ENCODE peak calls at places on chromosome X, in seven cellular contexts. One of them, this sample, is unnamed.

GRCh38 chrX:40012039-40012799 is 85.5 kb downstream of the BCOR start:
- DNase-seq in CD4-positive, CD25-positive, alpha-beta regulatory T cell: no peak
- DNase-seq in tibial artery: peak
- DNase-seq in Karpas-422: no peak
- DNase-seq in esophagus squamous epithelium: no peak
- DNase-seq in brain microvascular endothelial cell: peak
- DNase-seq in aorta: peak
- DNase-seq in this sample: peak

GRCh38 chrX:12440245-12440644 is 302.0 kb downstream of the FRMPD4 start:
- DNase-seq in brain microvascular endothelial cell: no peak
- DNase-seq in esophagus squamous epithelium: no peak
- DNase-seq in aorta: no peak
- DNase-seq in CD4-positive, CD25-positive, alpha-beta regulatory T cell: no peak
- DNase-seq in tibial artery: no peak
- DNase-seq in Karpas-422: no peak
- DNase-seq in this sample: no peak

GRCh38 chrX:110321670-110322069 is 3.8 kb upstream of the AMMECR1 start:
- DNase-seq in aorta: no peak
- DNase-seq in esophagus squamous epithelium: no peak
- DNase-seq in Karpas-422: no peak
- DNase-seq in brain microvascular endothelial cell: no peak
- DNase-seq in CD4-positive, CD25-positive, alpha-beta regulatory T cell: no peak
- DNase-seq in tibial artery: no peak
- DNase-seq in this sample: no peak

GRCh38 chrX:18984381-18985185 is 669 bp upstream of the PHKA2 start:
- DNase-seq in CD4-positive, CD25-positive, alpha-beta regulatory T cell: peak
- DNase-seq in aorta: peak
- DNase-seq in tibial artery: peak
- DNase-seq in Karpas-422: peak
- DNase-seq in esophagus squamous epithelium: peak
- DNase-seq in brain microvascular endothelial cell: peak
- DNase-seq in this sample: peak

GRCh38 chrX:115449742-115450141 is 111.2 kb upstream of the PLS3 start:
- DNase-seq in CD4-positive, CD25-positive, alpha-beta regulatory T cell: no peak
- DNase-seq in aorta: peak
- DNase-seq in Karpas-422: no peak
- DNase-seq in tibial artery: peak
- DNase-seq in esophagus squamous epithelium: no peak
- DNase-seq in brain microvascular endothelial cell: no peak
- DNase-seq in this sample: peak

GRCh38 chrX:74395556-74395955 is 25.7 kb upstream of the SLC16A2 start:
- DNase-seq in esophagus squamous epithelium: no peak
- DNase-seq in CD4-positive, CD25-positive, alpha-beta regulatory T cell: no peak
- DNase-seq in brain microvascular endothelial cell: no peak
- DNase-seq in tibial artery: no peak
- DNase-seq in Karpas-422: no peak
- DNase-seq in aorta: no peak
- DNase-seq in this sample: no peak

GRCh38 chrX:51766546-51766945 is 23.3 kb downstream of the GSPT2 start:
- DNase-seq in brain microvascular endothelial cell: no peak
- DNase-seq in Karpas-422: no peak
- DNase-seq in aorta: no peak
- DNase-seq in esophagus squamous epithelium: no peak
- DNase-seq in tibial artery: no peak
- DNase-seq in CD4-positive, CD25-positive, alpha-beta regulatory T cell: no peak
- DNase-seq in this sample: no peak

GRCh38 chrX:31223817-31224216 is 152.0 kb upstream of the FTHL17 start:
- DNase-seq in Karpas-422: no peak
- DNase-seq in brain microvascular endothelial cell: peak
- DNase-seq in tibial artery: no peak
- DNase-seq in CD4-positive, CD25-positive, alpha-beta regulatory T cell: no peak
- DNase-seq in esophagus squamous epithelium: no peak
- DNase-seq in aorta: no peak
- DNase-seq in this sample: peak

GRCh38 chrX:38563006-38563405 is 1.7 kb downstream of the TSPAN7 start:
- DNase-seq in brain microvascular endothelial cell: no peak
- DNase-seq in CD4-positive, CD25-positive, alpha-beta regulatory T cell: no peak
- DNase-seq in Karpas-422: no peak
- DNase-seq in esophagus squamous epithelium: no peak
- DNase-seq in tibial artery: no peak
- DNase-seq in aorta: no peak
- DNase-seq in this sample: no peak

GRCh38 chrX:38699116-38699515 is 102.1 kb upstream of the MID1IP1 start:
- DNase-seq in CD4-positive, CD25-positive, alpha-beta regulatory T cell: no peak
- DNase-seq in tibial artery: no peak
- DNase-seq in brain microvascular endothelial cell: no peak
- DNase-seq in Karpas-422: no peak
- DNase-seq in esophagus squamous epithelium: no peak
- DNase-seq in aorta: no peak
- DNase-seq in this sample: no peak

GRCh38 chrX:78886550-78886949 is 58.6 kb upstream of the P2RY10 start:
- DNase-seq in tibial artery: no peak
- DNase-seq in aorta: no peak
- DNase-seq in Karpas-422: peak
- DNase-seq in CD4-positive, CD25-positive, alpha-beta regulatory T cell: no peak
- DNase-seq in brain microvascular endothelial cell: no peak
- DNase-seq in esophagus squamous epithelium: no peak
- DNase-seq in this sample: peak

GRCh38 chrX:46588263-46588662 is 14.7 kb downstream of the CHST7 start:
- DNase-seq in brain microvascular endothelial cell: peak
- DNase-seq in Karpas-422: no peak
- DNase-seq in CD4-positive, CD25-positive, alpha-beta regulatory T cell: peak
- DNase-seq in tibial artery: peak
- DNase-seq in aorta: peak
- DNase-seq in esophagus squamous epithelium: no peak
- DNase-seq in this sample: peak

GRCh38 chrX:153499876-153500275 is 5.1 kb downstream of the BGN start:
- DNase-seq in esophagus squamous epithelium: no peak
- DNase-seq in Karpas-422: no peak
- DNase-seq in aorta: no peak
- DNase-seq in CD4-positive, CD25-positive, alpha-beta regulatory T cell: no peak
- DNase-seq in brain microvascular endothelial cell: no peak
- DNase-seq in tibial artery: peak
- DNase-seq in this sample: no peak

GRCh38 chrX:96987228-96987627 is 103.5 kb downstream of the RPA4 start:
- DNase-seq in tibial artery: no peak
- DNase-seq in aorta: no peak
- DNase-seq in brain microvascular endothelial cell: peak
- DNase-seq in CD4-positive, CD25-positive, alpha-beta regulatory T cell: no peak
- DNase-seq in Karpas-422: no peak
- DNase-seq in esophagus squamous epithelium: no peak
- DNase-seq in this sample: peak

GRCh38 chrX:148380107-148380506 is 120.3 kb upstream of the AFF2 start:
- DNase-seq in CD4-positive, CD25-positive, alpha-beta regulatory T cell: no peak
- DNase-seq in brain microvascular endothelial cell: no peak
- DNase-seq in tibial artery: no peak
- DNase-seq in esophagus squamous epithelium: no peak
- DNase-seq in Karpas-422: peak
- DNase-seq in aorta: no peak
- DNase-seq in this sample: no peak

GRCh38 chrX:149638860-149639259 is 7.3 kb upstream of the TMEM185A start:
- DNase-seq in esophagus squamous epithelium: no peak
- DNase-seq in aorta: no peak
- DNase-seq in brain microvascular endothelial cell: no peak
- DNase-seq in tibial artery: no peak
- DNase-seq in Karpas-422: no peak
- DNase-seq in CD4-positive, CD25-positive, alpha-beta regulatory T cell: no peak
- DNase-seq in this sample: peak

GRCh38 chrX:149641832-149642231 is 10.2 kb upstream of the TMEM185A start:
- DNase-seq in aorta: no peak
- DNase-seq in Karpas-422: no peak
- DNase-seq in tibial artery: no peak
- DNase-seq in brain microvascular endothelial cell: no peak
- DNase-seq in CD4-positive, CD25-positive, alpha-beta regulatory T cell: no peak
- DNase-seq in esophagus squamous epithelium: no peak
- DNase-seq in this sample: peak

GRCh38 chrX:149639568-149639967 is 8.0 kb upstream of the TMEM185A start:
- DNase-seq in CD4-positive, CD25-positive, alpha-beta regulatory T cell: no peak
- DNase-seq in esophagus squamous epithelium: no peak
- DNase-seq in brain microvascular endothelial cell: no peak
- DNase-seq in aorta: no peak
- DNase-seq in tibial artery: no peak
- DNase-seq in Karpas-422: no peak
- DNase-seq in this sample: no peak

GRCh38 chrX:149643496-149643895 is 11.9 kb upstream of the TMEM185A start:
- DNase-seq in esophagus squamous epithelium: no peak
- DNase-seq in brain microvascular endothelial cell: no peak
- DNase-seq in tibial artery: no peak
- DNase-seq in Karpas-422: no peak
- DNase-seq in aorta: no peak
- DNase-seq in CD4-positive, CD25-positive, alpha-beta regulatory T cell: no peak
- DNase-seq in this sample: no peak

DNA sequence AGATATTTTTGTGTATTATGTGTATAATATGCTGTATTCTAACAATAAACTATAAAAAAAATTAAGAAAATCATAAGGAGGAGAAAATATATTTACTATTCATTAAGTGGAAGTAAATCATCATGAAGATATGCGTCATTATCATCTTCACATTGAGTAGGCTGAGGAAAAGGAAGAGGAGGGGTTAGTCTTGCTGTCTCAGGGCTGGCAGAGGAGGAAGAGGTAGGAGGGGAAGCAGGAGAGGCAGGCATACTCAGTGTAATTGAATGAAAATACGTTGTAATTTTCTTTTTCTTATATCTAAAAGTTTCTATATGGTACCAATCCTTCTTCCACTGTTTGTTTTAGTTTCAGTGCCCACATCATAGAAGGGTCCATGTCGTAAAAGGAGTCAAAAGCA is 9.8 kb upstream of the TMEM185A start:
- DNase-seq in esophagus squamous epithelium: no peak
- DNase-seq in Karpas-422: no peak
- DNase-seq in aorta: no peak
- DNase-seq in tibial artery: no peak
- DNase-seq in CD4-positive, CD25-positive, alpha-beta regulatory T cell: no peak
- DNase-seq in brain microvascular endothelial cell: no peak
- DNase-seq in this sample: no peak
- H3K4me3 ChIP-seq in esophagus squamous epithelium: no peak
- H3K4me3 ChIP-seq in Karpas-422: no peak
- H3K4me3 ChIP-seq in aorta: no peak
- H3K4me3 ChIP-seq in tibial artery: no peak
- H3K4me3 ChIP-seq in CD4-positive, CD25-positive, alpha-beta regulatory T cell: no peak
- H3K4me3 ChIP-seq in brain microvascular endothelial cell: no peak
- H3K4me3 ChIP-seq in this sample: no peak

GRCh38 chrX:21947671-21948070 is 7.2 kb downstream of the SMS start:
- DNase-seq in brain microvascular endothelial cell: no peak
- DNase-seq in tibial artery: no peak
- DNase-seq in CD4-positive, CD25-positive, alpha-beta regulatory T cell: no peak
- DNase-seq in esophagus squamous epithelium: no peak
- DNase-seq in Karpas-422: no peak
- DNase-seq in aorta: no peak
- DNase-seq in this sample: no peak
- H3K4me3 ChIP-seq in brain microvascular endothelial cell: no peak
- H3K4me3 ChIP-seq in tibial artery: no peak
- H3K4me3 ChIP-seq in CD4-positive, CD25-positive, alpha-beta regulatory T cell: no peak
- H3K4me3 ChIP-seq in esophagus squamous epithelium: no peak
- H3K4me3 ChIP-seq in Karpas-422: no peak
- H3K4me3 ChIP-seq in aorta: no peak
- H3K4me3 ChIP-seq in this sample: no peak

GRCh38 chrX:131703646-131704045 is 159.8 kb downstream of the OR13H1 start:
- DNase-seq in Karpas-422: no peak
- DNase-seq in aorta: no peak
- DNase-seq in brain microvascular endothelial cell: no peak
- DNase-seq in tibial artery: no peak
- DNase-seq in CD4-positive, CD25-positive, alpha-beta regulatory T cell: no peak
- DNase-seq in esophagus squamous epithelium: no peak
- DNase-seq in this sample: no peak
- H3K4me3 ChIP-seq in Karpas-422: peak
- H3K4me3 ChIP-seq in aorta: no peak
- H3K4me3 ChIP-seq in brain microvascular endothelial cell: no peak
- H3K4me3 ChIP-seq in tibial artery: no peak
- H3K4me3 ChIP-seq in CD4-positive, CD25-positive, alpha-beta regulatory T cell: no peak
- H3K4me3 ChIP-seq in esophagus squamous epithelium: no peak
- H3K4me3 ChIP-seq in this sample: no peak

GRCh38 chrX:102651968-102652744 is 873 bp downstream of the GPRASP1 start:
- DNase-seq in brain microvascular endothelial cell: peak
- DNase-seq in esophagus squamous epithelium: no peak
- DNase-seq in aorta: peak
- DNase-seq in tibial artery: peak
- DNase-seq in CD4-positive, CD25-positive, alpha-beta regulatory T cell: peak
- DNase-seq in Karpas-422: no peak
- DNase-seq in this sample: peak
- H3K4me3 ChIP-seq in brain microvascular endothelial cell: peak
- H3K4me3 ChIP-seq in esophagus squamous epithelium: peak
- H3K4me3 ChIP-seq in aorta: peak
- H3K4me3 ChIP-seq in tibial artery: peak
- H3K4me3 ChIP-seq in CD4-positive, CD25-positive, alpha-beta regulatory T cell: peak
- H3K4me3 ChIP-seq in Karpas-422: no peak
- H3K4me3 ChIP-seq in this sample: peak

GRCh38 chrX:17805120-17805519 is 56.0 kb downstream of the RAI2 start:
- DNase-seq in tibial artery: no peak
- DNase-seq in brain microvascular endothelial cell: no peak
- DNase-seq in aorta: no peak
- DNase-seq in Karpas-422: no peak
- DNase-seq in CD4-positive, CD25-positive, alpha-beta regulatory T cell: no peak
- DNase-seq in esophagus squamous epithelium: no peak
- DNase-seq in this sample: no peak
- H3K4me3 ChIP-seq in tibial artery: no peak
- H3K4me3 ChIP-seq in brain microvascular endothelial cell: no peak
- H3K4me3 ChIP-seq in aorta: no peak
- H3K4me3 ChIP-seq in Karpas-422: no peak
- H3K4me3 ChIP-seq in CD4-positive, CD25-positive, alpha-beta regulatory T cell: no peak
- H3K4me3 ChIP-seq in esophagus squamous epithelium: no peak
- H3K4me3 ChIP-seq in this sample: no peak

GRCh38 chrX:131791608-131792355 is 231.3 kb upstream of the STK26 start:
- DNase-seq in Karpas-422: no peak
- DNase-seq in tibial artery: no peak
- DNase-seq in CD4-positive, CD25-positive, alpha-beta regulatory T cell: no peak
- DNase-seq in brain microvascular endothelial cell: no peak
- DNase-seq in aorta: no peak
- DNase-seq in esophagus squamous epithelium: no peak
- DNase-seq in this sample: no peak
- H3K4me3 ChIP-seq in Karpas-422: peak
- H3K4me3 ChIP-seq in tibial artery: no peak
- H3K4me3 ChIP-seq in CD4-positive, CD25-positive, alpha-beta regulatory T cell: peak
- H3K4me3 ChIP-seq in brain microvascular endothelial cell: peak
- H3K4me3 ChIP-seq in aorta: peak
- H3K4me3 ChIP-seq in esophagus squamous epithelium: no peak
- H3K4me3 ChIP-seq in this sample: no peak

GRCh38 chrX:114127411-114128025 is 456.4 kb upstream of the HTR2C start:
- DNase-seq in Karpas-422: no peak
- DNase-seq in brain microvascular endothelial cell: no peak
- DNase-seq in esophagus squamous epithelium: no peak
- DNase-seq in tibial artery: no peak
- DNase-seq in CD4-positive, CD25-positive, alpha-beta regulatory T cell: no peak
- DNase-seq in aorta: no peak
- DNase-seq in this sample: no peak
- H3K4me3 ChIP-seq in Karpas-422: no peak
- H3K4me3 ChIP-seq in brain microvascular endothelial cell: no peak
- H3K4me3 ChIP-seq in esophagus squamous epithelium: no peak
- H3K4me3 ChIP-seq in tibial artery: no peak
- H3K4me3 ChIP-seq in CD4-positive, CD25-positive, alpha-beta regulatory T cell: no peak
- H3K4me3 ChIP-seq in aorta: no peak
- H3K4me3 ChIP-seq in this sample: no peak